ENCODE peak calls at places on chromosomes 6 and 20, in nine cellular contexts. V is HTR-8/SVneo; X is anterior cingulate cortex; U is adrenal gland; L is HEK293T; K is GM12891; C is activated T-helper 1 cell treated with anti-CD3 and anti-CD28 coated beads, Interleukin-2, amount 50 U/mL, for 16 hours; P is ovary; M is kidney epithelial cell. Z is an unnamed sample.

GRCh38 chr6:32175322-32175710 is 568 bp downstream of the AGPAT1 start:
- DNase-seq in V (no peak), X (no peak), U (no peak), L (no peak), K (no peak), C (no peak), P (no peak), M (no peak), Z (no peak)

GRCh38 chr6:11458509-11458908 is 79.0 kb upstream of the TMEM170B start:
- DNase-seq in V (no peak), X (no peak), U (no peak), L (no peak), K (no peak), C (no peak), P (no peak), M (no peak), Z (no peak)

GRCh38 chr6:78324213-78324612 is 543.1 kb upstream of the IRAK1BP1 start:
- DNase-seq in V (no peak), X (no peak), U (peak; percentile 15), L (no peak), K (no peak), C (no peak), P (no peak), M (no peak), Z (peak; percentile 32)

GRCh38 chr20:51529758-51530157 is 12.8 kb downstream of the NFATC2 start:
- DNase-seq in V (no peak), X (no peak), U (no peak), L (no peak), K (no peak), C (peak; percentile 67), P (no peak), M (no peak), Z (no peak)

GRCh38 chr6:42140051-42140450 is 2.4 kb downstream of the C6orf132 start:
- DNase-seq in V (peak; percentile 39), X (no peak), U (no peak), L (no peak), K (no peak), C (no peak), P (no peak), M (no peak), Z (peak; percentile 79)

GRCh38 chr20:25007491-25008305 is 15.1 kb upstream of the APMAP start:
- DNase-seq in V (no peak), X (no peak), U (no peak), L (no peak), K (no peak), C (no peak), P (no peak), M (no peak), Z (no peak)

GRCh38 chr20:13816757-13817156 is 31.9 kb downstream of the NDUFAF5 start:
- DNase-seq in V (no peak), X (no peak), U (no peak), L (no peak), K (no peak), C (no peak), P (no peak), M (no peak), Z (no peak)

GRCh38 chr6:73050706-73051105 is 174.6 kb downstream of the KHDC1L start:
- DNase-seq in V (no peak), X (no peak), U (no peak), L (no peak), K (no peak), C (no peak), P (no peak), M (no peak), Z (no peak)

GRCh38 chr20:63178889-63179751 is 36.8 kb downstream of the YTHDF1 start:
- DNase-seq in V (peak; percentile 83), X (peak; percentile 47), U (peak; percentile 24), L (peak; percentile 56), K (peak; percentile 88), C (peak; percentile 52), P (no peak), M (no peak), Z (peak; percentile 72)

GRCh38 chr6:44667226-44667625 is 279.7 kb downstream of the CDC5L start:
- DNase-seq in V (peak; percentile 78), X (no peak), U (no peak), L (no peak), K (no peak), C (no peak), P (no peak), M (peak; percentile 89), Z (no peak)

GRCh38 chr6:166736606-166737005 is 109.6 kb upstream of the RPS6KA2 start:
- DNase-seq in V (peak; percentile 30), X (no peak), U (no peak), L (no peak), K (no peak), C (no peak), P (no peak), M (peak; percentile 77), Z (no peak)

GRCh38 chr6:68326762-68327161 is 308.3 kb upstream of the ADGRB3 start:
- DNase-seq in V (no peak), X (no peak), U (no peak), L (no peak), K (no peak), C (no peak), P (no peak), M (no peak), Z (no peak)

GRCh38 chr20:6920991-6921613 is 153.6 kb downstream of the BMP2 start:
- DNase-seq in V (no peak), X (no peak), U (no peak), L (no peak), K (no peak), C (no peak), P (no peak), M (no peak), Z (no peak)

GRCh38 chr6:144897441-144897921 is 612.3 kb downstream of the UTRN start:
- DNase-seq in V (peak; percentile 37), X (no peak), U (no peak), L (no peak), K (no peak), C (no peak), P (no peak), M (peak; percentile 55), Z (no peak)

Z was measured in NB4.